ENCODE peak calls at places on chromosomes 4 and X, in eight cellular contexts. One of them, this sample, is unnamed.

GRCh38 chr4:132114885-132115284 is 1034.2 kb upstream of the PCDH10 start:
- DNase-seq in SK-N-SH: no peak
- DNase-seq in A549: no peak
- DNase-seq in lower lobe of right lung: no peak
- DNase-seq in AG09309: no peak
- DNase-seq in fibroblast of the aortic adventitia: peak
- DNase-seq in fibroblast of lung: peak
- DNase-seq in AG10803: no peak
- DNase-seq in this sample: no peak

GRCh38 chrX:145630081-145630480 is 187.5 kb upstream of the SLITRK2 start:
- DNase-seq in SK-N-SH: no peak
- DNase-seq in A549: no peak
- DNase-seq in lower lobe of right lung: no peak
- DNase-seq in AG09309: no peak
- DNase-seq in fibroblast of the aortic adventitia: no peak
- DNase-seq in fibroblast of lung: no peak
- DNase-seq in AG10803: no peak
- DNase-seq in this sample: no peak

GRCh38 chr4:159191989-159192388 is 89.1 kb downstream of the RAPGEF2 start:
- DNase-seq in SK-N-SH: no peak
- DNase-seq in A549: peak
- DNase-seq in lower lobe of right lung: no peak
- DNase-seq in AG09309: peak
- DNase-seq in fibroblast of the aortic adventitia: peak
- DNase-seq in fibroblast of lung: peak
- DNase-seq in AG10803: peak
- DNase-seq in this sample: peak

GRCh38 chr4:7806724-7807123 is 132.9 kb downstream of the AFAP1 start:
- DNase-seq in SK-N-SH: no peak
- DNase-seq in A549: no peak
- DNase-seq in lower lobe of right lung: no peak
- DNase-seq in AG09309: no peak
- DNase-seq in fibroblast of the aortic adventitia: no peak
- DNase-seq in fibroblast of lung: no peak
- DNase-seq in AG10803: no peak
- DNase-seq in this sample: no peak

GRCh38 chr4:6177587-6178197 is 22.7 kb downstream of the JAKMIP1 start:
- DNase-seq in SK-N-SH: no peak
- DNase-seq in A549: no peak
- DNase-seq in lower lobe of right lung: no peak
- DNase-seq in AG09309: no peak
- DNase-seq in fibroblast of the aortic adventitia: no peak
- DNase-seq in fibroblast of lung: no peak
- DNase-seq in AG10803: no peak
- DNase-seq in this sample: no peak

GRCh38 chr4:42271096-42271495 is 118.6 kb upstream of the BEND4 start:
- DNase-seq in SK-N-SH: no peak
- DNase-seq in A549: no peak
- DNase-seq in lower lobe of right lung: no peak
- DNase-seq in AG09309: no peak
- DNase-seq in fibroblast of the aortic adventitia: no peak
- DNase-seq in fibroblast of lung: no peak
- DNase-seq in AG10803: no peak
- DNase-seq in this sample: no peak

GRCh38 chr4:151921811-151922210 is 161.0 kb upstream of the GATB start:
- DNase-seq in SK-N-SH: no peak
- DNase-seq in A549: no peak
- DNase-seq in lower lobe of right lung: no peak
- DNase-seq in AG09309: peak
- DNase-seq in fibroblast of the aortic adventitia: peak
- DNase-seq in fibroblast of lung: no peak
- DNase-seq in AG10803: peak
- DNase-seq in this sample: no peak

GRCh38 chr4:909821-910220 is 22.3 kb downstream of the GAK start:
- DNase-seq in SK-N-SH: no peak
- DNase-seq in A549: no peak
- DNase-seq in lower lobe of right lung: peak
- DNase-seq in AG09309: no peak
- DNase-seq in fibroblast of the aortic adventitia: no peak
- DNase-seq in fibroblast of lung: no peak
- DNase-seq in AG10803: no peak
- DNase-seq in this sample: no peak

GRCh38 chr4:184664445-184665210 is 15.1 kb downstream of the PRIMPOL start:
- DNase-seq in SK-N-SH: peak
- DNase-seq in A549: peak
- DNase-seq in lower lobe of right lung: no peak
- DNase-seq in AG09309: no peak
- DNase-seq in fibroblast of the aortic adventitia: no peak
- DNase-seq in fibroblast of lung: peak
- DNase-seq in AG10803: peak
- DNase-seq in this sample: no peak

GRCh38 chr4:76311896-76312331 is 5.4 kb downstream of the STBD1 start:
- DNase-seq in SK-N-SH: no peak
- DNase-seq in A549: no peak
- DNase-seq in lower lobe of right lung: no peak
- DNase-seq in AG09309: no peak
- DNase-seq in fibroblast of the aortic adventitia: no peak
- DNase-seq in fibroblast of lung: no peak
- DNase-seq in AG10803: no peak
- DNase-seq in this sample: no peak

GRCh38 chrX:16357902-16358301 is 190.6 kb downstream of the MAGEB17 start:
- DNase-seq in SK-N-SH: no peak
- DNase-seq in A549: no peak
- DNase-seq in lower lobe of right lung: no peak
- DNase-seq in AG09309: no peak
- DNase-seq in fibroblast of the aortic adventitia: no peak
- DNase-seq in fibroblast of lung: no peak
- DNase-seq in AG10803: no peak
- DNase-seq in this sample: no peak

GRCh38 chrX:109270580-109271484 is 211.1 kb downstream of the GUCY2F start:
- DNase-seq in SK-N-SH: no peak
- DNase-seq in A549: no peak
- DNase-seq in lower lobe of right lung: peak
- DNase-seq in AG09309: no peak
- DNase-seq in fibroblast of the aortic adventitia: peak
- DNase-seq in fibroblast of lung: no peak
- DNase-seq in AG10803: no peak
- DNase-seq in this sample: peak

DNA sequence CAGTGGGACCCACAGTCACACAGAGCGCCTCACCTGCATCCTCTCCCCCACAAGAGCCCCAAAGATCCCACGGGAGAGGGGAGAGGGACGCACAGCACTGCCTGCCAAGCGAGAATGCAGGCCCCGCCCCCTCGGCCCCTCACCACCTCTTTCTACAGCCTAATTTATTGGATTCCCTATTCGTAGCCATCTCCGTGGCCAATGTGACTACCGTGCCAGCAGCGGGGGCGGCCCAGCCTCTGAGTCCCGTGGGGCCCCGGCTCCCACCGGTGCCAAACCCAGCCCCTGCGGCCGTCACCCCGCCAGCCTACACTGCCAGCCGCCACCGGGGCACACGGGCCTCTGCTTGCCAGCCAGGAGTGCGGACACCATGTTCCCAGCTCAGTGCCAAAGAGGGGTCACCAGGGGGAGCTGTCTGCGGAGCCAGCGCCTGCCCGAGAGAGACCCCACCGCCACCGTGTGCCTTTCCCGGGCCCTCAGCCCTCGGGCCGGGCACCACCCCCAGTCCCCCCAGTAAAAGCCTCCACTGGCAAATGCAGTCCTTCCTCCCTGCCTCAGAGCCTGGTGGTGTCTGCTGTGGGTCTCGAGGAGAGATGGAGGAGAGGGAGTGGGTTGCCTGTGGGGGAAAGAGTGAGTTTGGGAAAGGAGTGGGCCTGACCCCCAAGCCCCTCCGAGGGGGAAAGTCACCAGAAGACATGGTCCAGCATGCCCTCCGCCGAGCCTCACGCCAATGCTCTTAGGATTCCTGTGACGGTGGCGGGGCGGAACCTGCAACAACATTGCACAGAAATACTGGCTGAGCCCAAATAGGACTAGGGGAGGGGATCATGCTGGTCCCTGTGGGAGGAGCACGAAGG is 19.6 kb upstream of the PLXNB3 start:
- DNase-seq in SK-N-SH: peak
- DNase-seq in A549: no peak
- DNase-seq in lower lobe of right lung: no peak
- DNase-seq in AG09309: no peak
- DNase-seq in fibroblast of the aortic adventitia: no peak
- DNase-seq in fibroblast of lung: no peak
- DNase-seq in AG10803: no peak
- DNase-seq in this sample: no peak
- H3K4me3 ChIP-seq in SK-N-SH: no peak
- H3K4me3 ChIP-seq in A549: no peak
- H3K4me3 ChIP-seq in lower lobe of right lung: peak
- H3K4me3 ChIP-seq in AG09309: no peak
- H3K4me3 ChIP-seq in fibroblast of the aortic adventitia: no peak
- H3K4me3 ChIP-seq in fibroblast of lung: no peak
- H3K4me3 ChIP-seq in AG10803: no peak
- H3K4me3 ChIP-seq in this sample: no peak

DNA sequence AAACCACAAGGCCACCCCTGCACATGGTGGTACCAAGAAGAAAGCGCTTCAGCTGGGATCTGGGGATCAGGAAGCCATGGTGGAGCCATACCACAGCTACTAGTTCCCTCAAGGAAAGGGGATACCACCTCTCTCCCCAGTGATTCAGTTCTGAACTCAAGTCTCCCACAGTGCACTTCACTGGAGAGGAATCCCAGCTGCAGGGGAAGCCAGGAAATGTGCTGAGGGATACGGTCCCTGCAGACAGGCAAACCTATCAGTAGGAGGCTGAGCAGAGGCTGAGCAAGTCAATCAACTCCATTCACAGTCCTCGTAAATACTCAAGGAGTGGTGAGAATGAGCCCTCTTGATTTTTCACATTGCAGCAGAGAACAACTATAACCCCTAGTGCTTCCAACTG is 11.0 kb downstream of the TMEM192 start:
- DNase-seq in SK-N-SH: no peak
- DNase-seq in A549: no peak
- DNase-seq in lower lobe of right lung: no peak
- DNase-seq in AG09309: no peak
- DNase-seq in fibroblast of the aortic adventitia: no peak
- DNase-seq in fibroblast of lung: no peak
- DNase-seq in AG10803: no peak
- DNase-seq in this sample: no peak
- TF ChIP-seq CTCF in SK-N-SH: no peak
- TF ChIP-seq CTCF in A549: no peak
- TF ChIP-seq CTCF in lower lobe of right lung: no peak
- TF ChIP-seq CTCF in AG09309: no peak
- TF ChIP-seq CTCF in fibroblast of the aortic adventitia: no peak
- TF ChIP-seq CTCF in fibroblast of lung: no peak
- TF ChIP-seq CTCF in AG10803: no peak
- TF ChIP-seq CTCF in this sample: no peak

GRCh38 chrX:100643212-100643611 is 787 bp upstream of the SRPX2 start:
- DNase-seq in SK-N-SH: no peak
- DNase-seq in A549: no peak
- DNase-seq in lower lobe of right lung: no peak
- DNase-seq in AG09309: no peak
- DNase-seq in fibroblast of the aortic adventitia: no peak
- DNase-seq in fibroblast of lung: no peak
- DNase-seq in AG10803: no peak
- DNase-seq in this sample: no peak

GRCh38 chrX:100642296-100642695 is 1.7 kb upstream of the SRPX2 start:
- DNase-seq in SK-N-SH: no peak
- DNase-seq in A549: no peak
- DNase-seq in lower lobe of right lung: no peak
- DNase-seq in AG09309: no peak
- DNase-seq in fibroblast of the aortic adventitia: no peak
- DNase-seq in fibroblast of lung: no peak
- DNase-seq in AG10803: no peak
- DNase-seq in this sample: no peak

GRCh38 chrX:100645106-100645505 is 1.1 kb downstream of the SRPX2 start:
- DNase-seq in SK-N-SH: no peak
- DNase-seq in A549: no peak
- DNase-seq in lower lobe of right lung: no peak
- DNase-seq in AG09309: no peak
- DNase-seq in fibroblast of the aortic adventitia: no peak
- DNase-seq in fibroblast of lung: no peak
- DNase-seq in AG10803: peak
- DNase-seq in this sample: no peak

GRCh38 chrX:100647095-100647494 is 3.1 kb downstream of the SRPX2 start:
- DNase-seq in SK-N-SH: no peak
- DNase-seq in A549: no peak
- DNase-seq in lower lobe of right lung: no peak
- DNase-seq in AG09309: no peak
- DNase-seq in fibroblast of the aortic adventitia: peak
- DNase-seq in fibroblast of lung: peak
- DNase-seq in AG10803: peak
- DNase-seq in this sample: no peak

DNA sequence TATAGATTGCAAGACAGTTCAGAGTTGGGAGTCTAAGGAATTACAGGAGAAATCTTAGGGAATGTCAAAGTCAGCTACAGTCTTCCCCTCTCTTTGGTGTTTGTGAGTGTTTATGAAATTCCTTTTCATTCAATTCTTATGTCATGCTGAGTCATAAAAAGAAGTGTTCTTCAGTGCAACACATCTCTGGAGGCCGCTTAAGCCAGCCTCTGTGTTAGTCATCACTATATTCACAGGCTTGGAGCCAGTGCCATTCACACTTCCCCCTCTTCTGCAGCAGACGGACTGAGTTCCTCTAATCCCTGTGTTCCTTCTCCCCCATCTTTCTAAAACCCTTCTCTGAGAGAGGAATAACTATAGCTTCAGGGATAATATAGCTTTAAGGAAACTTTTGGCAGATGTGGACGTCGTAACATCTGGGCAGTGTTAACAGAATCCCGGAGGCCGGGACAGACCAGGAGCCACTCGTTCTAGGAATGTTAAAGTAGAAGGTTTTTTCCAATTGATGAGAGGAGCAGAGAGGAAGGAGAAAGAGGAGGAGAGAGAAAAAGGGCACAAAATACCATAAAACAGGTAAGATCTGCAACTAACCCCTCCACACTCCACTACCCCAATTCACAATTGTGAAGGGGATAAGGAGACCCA is at the start of gene SRPX2:
- DNase-seq in SK-N-SH: no peak
- DNase-seq in A549: peak
- DNase-seq in lower lobe of right lung: peak
- DNase-seq in AG09309: peak
- DNase-seq in fibroblast of the aortic adventitia: peak
- DNase-seq in fibroblast of lung: peak
- DNase-seq in AG10803: peak
- DNase-seq in this sample: peak
- H3K4me3 ChIP-seq in SK-N-SH: peak
- H3K4me3 ChIP-seq in A549: peak
- H3K4me3 ChIP-seq in lower lobe of right lung: peak
- H3K4me3 ChIP-seq in AG09309: peak
- H3K4me3 ChIP-seq in fibroblast of the aortic adventitia: peak
- H3K4me3 ChIP-seq in fibroblast of lung: peak
- H3K4me3 ChIP-seq in AG10803: peak
- H3K4me3 ChIP-seq in this sample: peak

DNA sequence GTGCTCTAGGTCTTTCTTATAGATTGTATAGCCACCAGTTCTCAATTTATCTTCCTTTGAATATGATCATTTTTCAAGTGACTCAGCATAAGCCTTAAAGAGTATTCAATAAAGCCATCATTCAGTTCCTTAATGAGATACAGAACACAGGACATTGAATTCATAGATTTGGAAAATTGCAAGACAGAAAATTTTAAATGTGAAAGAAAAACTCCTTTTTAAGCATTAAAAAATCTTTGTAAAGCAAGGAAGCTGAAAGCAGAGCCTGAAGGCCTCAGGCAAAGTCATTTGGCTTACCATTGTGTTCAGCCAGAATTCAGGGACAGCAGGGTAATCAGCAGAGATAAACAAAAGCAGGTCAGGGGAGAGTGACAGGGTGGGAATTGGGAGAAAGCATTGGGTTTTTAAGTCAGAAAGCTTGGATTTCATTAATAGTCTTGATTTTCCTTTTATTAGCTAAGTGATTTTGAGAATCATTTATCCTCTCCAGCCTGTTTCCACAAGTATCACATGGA is 410.2 kb downstream of the HNRNPD start:
- DNase-seq in SK-N-SH: no peak
- DNase-seq in A549: no peak
- DNase-seq in lower lobe of right lung: no peak
- DNase-seq in AG09309: no peak
- DNase-seq in fibroblast of the aortic adventitia: no peak
- DNase-seq in fibroblast of lung: no peak
- DNase-seq in AG10803: no peak
- DNase-seq in this sample: no peak
- TF ChIP-seq CTCF in SK-N-SH: no peak
- TF ChIP-seq CTCF in A549: no peak
- TF ChIP-seq CTCF in lower lobe of right lung: no peak
- TF ChIP-seq CTCF in AG09309: no peak
- TF ChIP-seq CTCF in fibroblast of the aortic adventitia: no peak
- TF ChIP-seq CTCF in fibroblast of lung: no peak
- TF ChIP-seq CTCF in AG10803: no peak
- TF ChIP-seq CTCF in this sample: no peak